ENCODE peak calls at places on chromosomes 7 and 10, in four cellular contexts. Y is GM23248, D is PC-9, V is HepG2. W is an unnamed sample.

GRCh38 chr10:79052311-79053080 is 16.3 kb upstream of the ZMIZ1 start:
- DNase-seq in Y (peak), D (no peak), V (peak), W (peak)

GRCh38 chr10:28913850-28914249 is 236.5 kb downstream of the BAMBI start:
- DNase-seq in Y (no peak), D (no peak), V (peak), W (peak)

GRCh38 chr10:48819806-48820205 is 119.8 kb downstream of the LRRC18 start:
- DNase-seq in Y (peak), D (no peak), V (no peak), W (no peak)

GRCh38 chr10:78461333-78461732 is 427.7 kb downstream of the RPS24 start:
- DNase-seq in Y (no peak), D (no peak), V (no peak), W (no peak)

GRCh38 chr10:20970044-20970443 is 72.9 kb upstream of the NEBL start:
- DNase-seq in Y (peak), D (no peak), V (no peak), W (peak)

GRCh38 chr7:116834815-116835533 is 27.4 kb upstream of the CAPZA2 start:
- DNase-seq in Y (peak), D (peak), V (peak), W (peak)

GRCh38 chr10:79413196-79413595 is 32.2 kb downstream of the ZCCHC24 start:
- DNase-seq in Y (peak), D (no peak), V (no peak), W (no peak)

GRCh38 chr7:106962751-106963150 is 81.8 kb upstream of the PRKAR2B start:
- DNase-seq in Y (no peak), D (no peak), V (no peak), W (no peak)

DNA sequence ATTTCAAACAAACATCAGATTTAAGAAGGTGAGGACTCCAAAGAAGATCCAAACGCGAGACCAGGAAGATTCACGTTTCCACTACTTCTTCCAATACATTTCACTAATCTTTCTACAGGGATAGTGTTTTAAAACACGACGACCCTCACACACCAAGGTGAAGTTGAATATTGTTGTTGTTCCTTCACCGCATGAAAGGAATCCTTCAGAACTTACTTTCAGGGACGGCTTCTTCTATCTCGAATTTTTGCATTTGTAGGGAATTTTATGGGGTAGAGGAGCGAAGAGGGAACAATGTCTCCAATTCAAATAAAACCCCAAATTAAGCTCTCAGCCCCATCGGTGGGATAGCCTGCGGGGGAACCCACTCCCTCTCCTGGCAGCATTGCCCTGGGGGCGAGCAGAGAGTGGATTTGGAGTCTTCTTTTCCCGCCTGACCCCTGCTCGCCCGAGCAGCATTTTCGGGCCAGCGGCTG is 1.5 kb upstream of the GATA3 start:
- DNase-seq in Y (no peak), D (no peak), V (no peak), W (no peak)
- TF ChIP-seq EZH2 in Y (no peak), D (no peak), V (no peak), W (peak)

DNA sequence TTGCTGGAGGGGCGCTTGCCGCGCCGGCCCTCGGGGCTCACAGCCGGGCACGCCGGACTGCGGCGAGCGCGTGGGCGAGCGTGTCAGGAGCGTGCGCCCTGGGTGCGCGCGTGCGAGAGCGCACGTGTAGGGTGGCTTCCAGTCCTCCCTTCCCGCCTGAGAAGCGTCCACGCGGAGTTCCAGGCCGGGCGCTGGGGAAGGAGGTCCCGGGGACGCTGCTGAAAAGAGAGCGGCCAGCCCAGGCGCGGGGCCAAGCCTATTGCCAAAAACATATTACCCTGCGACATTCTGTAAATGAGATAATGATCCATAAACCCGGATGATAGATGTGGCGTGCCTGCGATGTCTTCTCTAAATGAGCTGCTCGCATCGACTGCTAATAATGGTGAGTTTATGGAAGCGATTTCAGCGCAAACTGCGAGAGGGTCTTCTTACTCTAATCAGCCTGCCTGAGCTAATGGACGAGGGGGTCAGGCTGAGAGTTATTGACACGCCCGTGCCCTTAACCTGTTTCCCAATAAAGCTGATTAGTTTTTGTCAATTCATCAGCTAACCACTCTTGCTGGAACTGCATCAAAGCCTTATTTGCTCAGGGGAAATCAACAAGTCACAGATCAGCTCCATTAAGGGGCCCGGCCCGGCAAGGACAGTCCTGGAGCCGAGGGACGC is 8.0 kb upstream of the MNX1 start:
- DNase-seq in Y (peak), D (no peak), V (no peak), W (no peak)
- TF ChIP-seq EZH2 in Y (peak), D (no peak), V (no peak), W (peak)

GRCh38 chr10:22343761-22344160 is 1.5 kb upstream of the SPAG6 start:
- DNase-seq in Y (no peak), D (no peak), V (no peak), W (no peak)

GRCh38 chr10:22341936-22342222 is 3.4 kb upstream of the SPAG6 start:
- DNase-seq in Y (no peak), D (no peak), V (no peak), W (no peak)

GRCh38 chr10:22339761-22340361 is 5.4 kb upstream of the SPAG6 start:
- DNase-seq in Y (no peak), D (peak), V (no peak), W (no peak)

GRCh38 chr10:22340362-22341189 is 4.7 kb upstream of the SPAG6 start:
- DNase-seq in Y (peak), D (no peak), V (peak), W (peak)

GRCh38 chr10:22341190-22341935 is 3.9 kb upstream of the SPAG6 start:
- DNase-seq in Y (peak), D (no peak), V (no peak), W (peak)
- TF ChIP-seq EZH2 in Y (no peak), D (no peak), V (peak), W (peak)

DNA sequence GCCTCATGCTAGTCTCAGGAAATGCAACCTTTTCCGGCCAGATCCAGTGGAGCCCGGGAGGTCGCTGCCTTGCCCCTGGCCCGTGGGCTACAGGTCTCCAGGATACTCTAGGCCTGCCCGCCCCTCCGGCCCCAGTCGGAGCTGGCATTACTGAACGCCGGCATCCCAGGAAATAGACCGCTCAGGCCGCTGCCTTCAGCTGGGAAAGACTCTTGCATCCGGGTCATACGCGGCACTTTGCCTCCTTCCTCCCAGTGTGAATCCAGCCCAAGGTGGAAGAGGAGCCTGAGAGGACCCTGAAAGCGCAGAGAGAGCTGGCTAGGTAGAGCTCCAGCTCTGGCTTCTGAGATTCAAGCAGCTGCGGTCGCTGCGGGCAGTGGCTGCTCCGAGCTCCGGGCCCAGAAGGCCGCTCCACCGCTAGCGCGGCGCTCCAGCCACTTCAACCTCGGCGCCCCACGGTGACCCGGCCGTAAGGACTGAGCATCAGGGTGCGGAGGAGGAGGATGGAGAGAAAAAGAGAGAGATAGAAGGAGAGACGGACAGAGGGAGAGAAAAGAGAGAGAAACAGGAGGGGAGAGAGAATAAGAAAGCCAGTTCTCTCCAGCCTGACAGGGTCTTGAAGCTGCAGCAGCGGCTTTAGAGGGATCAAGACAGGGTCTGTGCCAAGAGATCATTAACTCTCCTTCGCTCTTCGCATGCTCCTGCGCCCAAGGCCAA is 1.7 kb upstream of the HOXA10 start:
- DNase-seq in Y (peak), D (no peak), V (no peak), W (no peak)
- TF ChIP-seq EZH2 in Y (no peak), D (no peak), V (no peak), W (peak)

GRCh38 chr10:97318772-97319651 is at the start of gene FRAT1:
- DNase-seq in Y (peak), D (peak), V (peak), W (peak)

GRCh38 chr10:97320480-97321031 is 1.5 kb downstream of the FRAT1 start:
- DNase-seq in Y (no peak), D (no peak), V (no peak), W (no peak)

GRCh38 chr10:97321032-97321806 is 2.1 kb downstream of the FRAT1 start:
- DNase-seq in Y (no peak), D (no peak), V (no peak), W (no peak)

GRCh38 chr10:97321807-97322195 is 2.7 kb downstream of the FRAT1 start:
- DNase-seq in Y (no peak), D (no peak), V (no peak), W (no peak)

DNA sequence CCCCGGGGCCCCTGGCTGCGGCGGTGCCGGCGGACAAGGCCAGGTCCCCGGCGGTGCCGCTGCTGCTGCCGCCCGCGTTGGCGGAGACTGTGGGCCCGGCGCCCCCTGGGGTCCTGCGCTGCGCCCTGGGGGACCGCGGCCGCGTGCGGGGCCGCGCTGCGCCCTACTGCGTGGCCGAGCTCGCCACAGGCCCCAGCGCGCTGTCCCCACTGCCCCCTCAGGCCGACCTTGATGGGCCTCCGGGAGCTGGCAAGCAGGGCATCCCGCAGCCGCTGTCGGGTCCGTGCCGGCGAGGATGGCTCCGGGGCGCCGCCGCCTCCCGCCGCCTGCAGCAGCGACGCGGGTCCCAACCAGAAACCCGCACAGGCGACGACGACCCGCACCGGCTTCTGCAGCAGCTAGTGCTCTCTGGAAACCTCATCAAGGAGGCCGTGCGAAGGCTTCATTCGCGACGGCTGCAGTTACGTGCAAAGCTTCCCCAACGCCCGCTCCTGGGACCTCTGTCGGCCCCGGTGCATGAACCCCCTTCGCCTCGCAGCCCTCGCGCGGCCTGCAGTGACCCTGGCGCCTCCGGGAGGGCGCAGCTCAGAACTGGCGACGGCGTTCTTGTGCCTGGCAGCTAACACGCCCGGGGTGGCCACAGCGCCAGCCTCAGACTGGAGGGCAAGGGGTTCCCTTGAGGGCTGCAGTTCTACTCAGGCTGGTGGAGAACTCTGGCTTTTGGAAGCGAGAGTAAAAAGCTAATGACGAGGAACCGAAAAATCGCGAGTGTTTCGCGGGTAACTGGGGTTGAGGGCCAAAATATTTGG is 804 bp downstream of the FRAT1 start:
- DNase-seq in Y (peak), D (no peak), V (peak), W (no peak)
- TF ChIP-seq EZH2 in Y (no peak), D (no peak), V (no peak), W (peak)

DNA sequence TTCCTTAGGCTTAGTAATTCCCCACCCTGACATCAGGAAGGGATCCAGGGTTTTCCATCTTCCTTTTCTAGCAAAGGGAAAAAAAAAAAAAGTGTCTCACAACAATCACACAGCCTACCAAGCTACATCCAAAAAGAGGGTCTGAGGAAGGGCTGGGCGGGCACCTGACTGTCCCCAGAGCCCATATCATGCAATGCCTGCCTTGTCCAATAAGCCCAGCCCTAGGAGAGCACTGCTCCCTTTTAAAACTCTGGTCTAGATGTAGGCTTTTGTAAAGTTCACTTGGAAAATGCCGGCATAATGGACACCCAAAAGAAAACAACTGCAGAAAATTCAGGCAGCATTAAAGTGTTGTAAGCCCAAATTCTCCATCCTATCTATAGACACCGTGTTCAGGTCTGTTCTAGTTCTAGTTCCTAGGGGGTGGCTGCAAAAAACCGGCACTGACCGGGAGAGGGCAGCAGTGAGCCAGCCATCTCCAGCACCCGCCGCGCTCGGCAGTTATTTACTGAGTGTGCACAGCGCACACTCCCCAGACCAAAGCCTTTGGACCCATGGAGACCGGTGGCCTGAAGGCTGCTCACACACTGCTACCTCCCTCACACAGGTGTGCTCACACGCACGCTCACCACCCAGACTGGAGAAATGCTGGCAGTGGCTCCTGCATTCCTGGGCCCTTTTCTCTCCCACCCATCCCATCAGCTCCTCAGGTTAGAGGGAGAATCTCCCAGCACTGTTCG is 48.7 kb downstream of the PODXL start:
- DNase-seq in Y (peak), D (peak), V (peak), W (peak)
- TF ChIP-seq EZH2 in Y (no peak), D (no peak), V (no peak), W (no peak)

GRCh38 chr7:29885626-29886025 is 79.3 kb downstream of the WIPF3 start:
- DNase-seq in Y (no peak), D (no peak), V (no peak), W (no peak)

GRCh38 chr7:29883462-29884398 is 77.4 kb downstream of the WIPF3 start:
- DNase-seq in Y (no peak), D (no peak), V (no peak), W (no peak)

GRCh38 chr7:29882481-29882880 is 76.2 kb downstream of the WIPF3 start:
- DNase-seq in Y (no peak), D (no peak), V (no peak), W (no peak)

GRCh38 chr7:29886827-29887226 is 80.5 kb downstream of the WIPF3 start:
- DNase-seq in Y (no peak), D (no peak), V (no peak), W (no peak)

DNA sequence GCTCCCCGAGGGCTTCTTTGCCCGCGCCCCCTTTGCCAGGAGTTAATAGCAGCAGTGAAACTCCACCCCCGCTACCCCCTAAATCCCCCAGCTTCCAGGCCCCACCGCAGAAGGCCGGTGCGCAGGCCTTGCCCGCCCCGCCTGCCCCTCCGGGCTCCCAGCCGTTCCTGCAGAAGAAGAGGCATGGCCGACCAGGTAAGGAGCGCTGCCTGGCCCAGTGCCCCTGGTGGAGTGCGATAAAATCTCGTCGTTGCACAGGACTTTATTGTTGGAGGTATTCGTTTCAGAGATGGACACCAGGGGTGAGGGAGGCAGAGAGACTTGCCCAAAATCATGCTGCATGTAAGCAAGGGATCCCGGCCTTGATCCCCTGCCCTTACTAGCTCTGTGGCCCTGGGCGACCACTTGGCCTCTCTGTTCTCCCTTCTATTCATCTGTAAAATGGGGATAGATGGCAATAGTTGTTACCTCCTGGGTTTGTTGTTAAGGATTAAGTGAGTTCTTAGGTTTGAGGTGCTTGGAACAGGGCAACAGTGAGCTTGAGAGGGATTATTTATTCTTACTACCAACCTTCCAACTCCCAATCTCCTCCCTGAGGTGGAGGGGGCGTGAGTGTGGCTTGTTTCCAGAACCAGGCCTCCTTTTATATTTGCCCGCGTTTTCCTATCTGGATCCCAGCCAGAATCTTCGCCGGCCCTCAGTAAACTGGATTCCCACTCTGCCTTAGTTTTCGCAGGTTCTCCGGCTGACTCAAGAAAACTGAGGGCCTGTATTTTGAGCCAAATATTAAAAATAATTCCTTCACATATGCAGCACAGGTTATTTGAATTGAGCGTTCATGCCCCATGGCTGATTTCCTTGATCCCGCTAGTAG is 78.3 kb downstream of the WIPF3 start:
- DNase-seq in Y (no peak), D (no peak), V (no peak), W (no peak)
- TF ChIP-seq EZH2 in Y (no peak), D (no peak), V (no peak), W (no peak)

DNA sequence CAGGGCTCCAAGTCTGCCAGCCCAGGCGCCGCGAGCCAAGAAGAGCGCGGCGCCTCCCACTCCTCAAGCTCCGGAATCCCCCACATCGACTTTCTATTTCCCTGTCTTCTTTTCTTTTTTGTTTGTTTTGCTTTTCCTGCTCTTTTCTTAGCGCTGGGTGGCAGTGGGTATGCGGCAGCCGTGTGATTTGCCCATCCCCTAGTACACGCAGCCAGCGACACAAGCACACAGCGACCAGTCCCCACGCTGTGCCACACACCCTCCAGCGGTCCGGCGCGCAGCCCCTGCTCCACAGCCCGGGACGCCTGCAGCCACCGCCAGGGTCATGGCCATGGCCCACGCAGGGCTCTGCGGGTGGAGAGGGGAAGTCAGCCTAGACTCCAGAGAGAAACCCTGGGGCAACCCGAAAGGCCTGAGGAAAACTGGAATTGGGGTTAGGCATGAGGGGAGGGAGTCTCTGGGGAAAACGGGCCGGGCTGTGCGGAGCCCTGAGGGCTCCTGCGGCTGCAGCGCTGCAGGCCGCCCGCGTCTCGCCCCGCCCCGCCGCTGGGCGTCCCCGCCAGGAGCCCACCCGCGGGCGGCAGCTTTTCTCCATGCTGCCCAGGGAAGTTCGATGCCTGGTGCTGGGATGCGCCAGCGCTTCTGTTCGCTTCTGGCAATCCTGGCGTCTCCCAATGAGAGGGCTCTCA is 2.5 kb downstream of the CHRM2 start:
- DNase-seq in Y (peak), D (no peak), V (no peak), W (peak)
- TF ChIP-seq EZH2 in Y (no peak), D (no peak), V (no peak), W (peak)

GRCh38 chr7:122299624-122299934 is 5.0 kb downstream of the FEZF1 start:
- DNase-seq in Y (no peak), D (no peak), V (no peak), W (no peak)

GRCh38 chr7:122300607-122301079 is 3.9 kb downstream of the FEZF1 start:
- DNase-seq in Y (peak), D (no peak), V (no peak), W (peak)

GRCh38 chr7:122301291-122301690 is 3.3 kb downstream of the FEZF1 start:
- DNase-seq in Y (no peak), D (no peak), V (no peak), W (no peak)

GRCh38 chr7:122298618-122299017 is 5.9 kb downstream of the FEZF1 start:
- DNase-seq in Y (no peak), D (no peak), V (no peak), W (no peak)

GRCh38 chr7:122299935-122300606 is 4.5 kb downstream of the FEZF1 start:
- DNase-seq in Y (no peak), D (no peak), V (no peak), W (no peak)
- TF ChIP-seq EZH2 in Y (peak), D (no peak), V (no peak), W (peak)

GRCh38 chr10:101231912-101232689 is 2.8 kb upstream of the LBX1 start:
- DNase-seq in Y (no peak), D (no peak), V (no peak), W (no peak)
- TF ChIP-seq EZH2 in Y (peak), D (no peak), V (no peak), W (peak)

W was measured in astrocyte.